ENCODE peak calls at places on chromosomes 3 and 15, in five cellular contexts. K, Y, E, N and I are unnamed samples.

GRCh38 chr15:40104296-40104864 is 4.3 kb downstream of the BMF start:
- DNase-seq in Y (no peak), E (no peak), K (no peak), N (no peak), I (no peak)

GRCh38 chr3:117118604-117119003 is 409.0 kb downstream of the TUSC7 start:
- DNase-seq in E (no peak), N (no peak), Y (no peak), K (no peak), I (no peak)

GRCh38 chr3:177337548-177338331 is 140.5 kb upstream of the TBL1XR1 start:
- DNase-seq in E (peak), K (peak), Y (no peak), N (no peak), I (peak)

GRCh38 chr3:39753361-39753760 is 56.0 kb upstream of the MYRIP start:
- DNase-seq in Y (no peak), E (no peak), K (no peak), N (no peak), I (no peak)

GRCh38 chr15:92500023-92500630 is 106.4 kb downstream of the ST8SIA2 start:
- DNase-seq in E (no peak), K (no peak), N (no peak), Y (no peak), I (no peak)

GRCh38 chr3:116388867-116389385 is 56.4 kb downstream of the LSAMP start:
- DNase-seq in E (no peak), Y (no peak), N (no peak), K (no peak), I (no peak)

GRCh38 chr3:122786067-122786466 is 7.6 kb downstream of the HSPBAP1 start:
- DNase-seq in N (no peak), Y (no peak), K (no peak), E (peak), I (no peak)

GRCh38 chr3:127734754-127735473 is 62.2 kb downstream of the ABTB1 start:
- DNase-seq in Y (peak), N (no peak), E (peak), K (peak), I (no peak)